ENCODE peak calls at places on chromosome 10, in nine cellular contexts. One of them, this sample, is unnamed.

GRCh38 chr10:53754851-53755250 is 982.3 kb upstream of the MBL2 start:
- DNase-seq in HL-60: no peak
- DNase-seq in H54: no peak
- DNase-seq in neural crest cell: peak
- DNase-seq in LoVo: no peak
- DNase-seq in H7: no peak
- DNase-seq in hippocampal formation: no peak
- DNase-seq in fibroblast of lung: no peak
- DNase-seq in mammary epithelial cell: no peak
- DNase-seq in this sample: no peak

GRCh38 chr10:131660427-131660826 is 240.4 kb upstream of the PPP2R2D start:
- DNase-seq in HL-60: no peak
- DNase-seq in H54: no peak
- DNase-seq in neural crest cell: no peak
- DNase-seq in LoVo: no peak
- DNase-seq in H7: peak
- DNase-seq in hippocampal formation: no peak
- DNase-seq in fibroblast of lung: no peak
- DNase-seq in mammary epithelial cell: no peak
- DNase-seq in this sample: no peak

GRCh38 chr10:124032982-124033886 is 60.2 kb downstream of the CHST15 start:
- DNase-seq in HL-60: no peak
- DNase-seq in H54: peak
- DNase-seq in neural crest cell: no peak
- DNase-seq in LoVo: no peak
- DNase-seq in H7: no peak
- DNase-seq in hippocampal formation: no peak
- DNase-seq in fibroblast of lung: peak
- DNase-seq in mammary epithelial cell: peak
- DNase-seq in this sample: no peak

GRCh38 chr10:130884456-130884855 is 427.1 kb downstream of the TCERG1L start:
- DNase-seq in HL-60: no peak
- DNase-seq in H54: no peak
- DNase-seq in neural crest cell: no peak
- DNase-seq in LoVo: no peak
- DNase-seq in H7: peak
- DNase-seq in hippocampal formation: no peak
- DNase-seq in fibroblast of lung: no peak
- DNase-seq in mammary epithelial cell: no peak
- DNase-seq in this sample: no peak

GRCh38 chr10:27252267-27253000 is 11.8 kb upstream of the ACBD5 start:
- DNase-seq in HL-60: peak
- DNase-seq in H54: no peak
- DNase-seq in neural crest cell: no peak
- DNase-seq in LoVo: no peak
- DNase-seq in H7: peak
- DNase-seq in hippocampal formation: no peak
- DNase-seq in fibroblast of lung: peak
- DNase-seq in mammary epithelial cell: peak
- DNase-seq in this sample: no peak

GRCh38 chr10:58350619-58351323 is 16.0 kb downstream of the UBE2D1 start:
- DNase-seq in HL-60: peak
- DNase-seq in H54: no peak
- DNase-seq in neural crest cell: no peak
- DNase-seq in LoVo: no peak
- DNase-seq in H7: no peak
- DNase-seq in hippocampal formation: no peak
- DNase-seq in fibroblast of lung: no peak
- DNase-seq in mammary epithelial cell: no peak
- DNase-seq in this sample: no peak

GRCh38 chr10:110774069-110775021 is 97.4 kb upstream of the PDCD4 start:
- DNase-seq in HL-60: no peak
- DNase-seq in H54: peak
- DNase-seq in neural crest cell: no peak
- DNase-seq in LoVo: peak
- DNase-seq in H7: no peak
- DNase-seq in hippocampal formation: no peak
- DNase-seq in fibroblast of lung: peak
- DNase-seq in mammary epithelial cell: peak
- DNase-seq in this sample: peak

GRCh38 chr10:125985557-125986246 is 89.3 kb downstream of the FANK1 start:
- DNase-seq in HL-60: no peak
- DNase-seq in H54: no peak
- DNase-seq in neural crest cell: no peak
- DNase-seq in LoVo: no peak
- DNase-seq in H7: no peak
- DNase-seq in hippocampal formation: no peak
- DNase-seq in fibroblast of lung: peak
- DNase-seq in mammary epithelial cell: no peak
- DNase-seq in this sample: no peak

GRCh38 chr10:87594864-87595263 is 64.8 kb upstream of the PAPSS2 start:
- DNase-seq in HL-60: no peak
- DNase-seq in H54: no peak
- DNase-seq in neural crest cell: no peak
- DNase-seq in LoVo: no peak
- DNase-seq in H7: no peak
- DNase-seq in hippocampal formation: no peak
- DNase-seq in fibroblast of lung: no peak
- DNase-seq in mammary epithelial cell: no peak
- DNase-seq in this sample: no peak

This sample was measured in pulmonary artery endothelial cell.